ENCODE peak calls at places on chromosome 14, in six cellular contexts. One of them, this sample, is unnamed.
A peak's percentile ranks its signal among the peaks of the same experiment; 100 is the strongest.

GRCh38 chr14:21302013-21302857 is 22.4 kb downstream of the RPGRIP1 start:
- DNase-seq in mesendoderm: no peak
- DNase-seq in trophoblast cell: no peak
- DNase-seq in IMR-90: no peak
- DNase-seq in H9: no peak
- DNase-seq in H1: no peak
- DNase-seq in this sample: no peak

GRCh38 chr14:90301580-90302181 is 30.1 kb downstream of the NRDE2 start:
- DNase-seq in mesendoderm: peak; percentile 37
- DNase-seq in trophoblast cell: no peak
- DNase-seq in IMR-90: peak; percentile 80
- DNase-seq in H9: no peak
- DNase-seq in H1: no peak
- DNase-seq in this sample: no peak

GRCh38 chr14:90034156-90034555 is 27.6 kb upstream of the KCNK13 start:
- DNase-seq in mesendoderm: no peak
- DNase-seq in trophoblast cell: no peak
- DNase-seq in IMR-90: no peak
- DNase-seq in H9: no peak
- DNase-seq in H1: no peak
- DNase-seq in this sample: no peak

GRCh38 chr14:70808023-70808401 is 1.3 kb downstream of the MAP3K9 start:
- DNase-seq in mesendoderm: peak; percentile 91
- DNase-seq in trophoblast cell: no peak
- DNase-seq in IMR-90: no peak
- DNase-seq in H9: peak; percentile 78
- DNase-seq in H1: no peak
- DNase-seq in this sample: no peak

GRCh38 chr14:49173765-49174373 is 412.3 kb downstream of the RPS29 start:
- DNase-seq in mesendoderm: peak; percentile 86
- DNase-seq in trophoblast cell: peak; percentile 64
- DNase-seq in IMR-90: peak; percentile 69
- DNase-seq in H9: peak; percentile 72
- DNase-seq in H1: peak; percentile 84
- DNase-seq in this sample: peak; percentile 70

GRCh38 chr14:42140831-42141279 is 534.2 kb downstream of the LRFN5 start:
- DNase-seq in mesendoderm: no peak
- DNase-seq in trophoblast cell: no peak
- DNase-seq in IMR-90: peak; percentile 90
- DNase-seq in H9: no peak
- DNase-seq in H1: no peak
- DNase-seq in this sample: no peak

GRCh38 chr14:96265387-96265786 is 9.4 kb downstream of the BDKRB1 start:
- DNase-seq in mesendoderm: no peak
- DNase-seq in trophoblast cell: no peak
- DNase-seq in IMR-90: peak; percentile 19
- DNase-seq in H9: no peak
- DNase-seq in H1: no peak
- DNase-seq in this sample: no peak

GRCh38 chr14:50122291-50122690 is 5.9 kb upstream of the VCPKMT start:
- DNase-seq in mesendoderm: no peak
- DNase-seq in trophoblast cell: no peak
- DNase-seq in IMR-90: no peak
- DNase-seq in H9: no peak
- DNase-seq in H1: no peak
- DNase-seq in this sample: no peak

GRCh38 chr14:34322940-34323418 is 139.1 kb downstream of the SPTSSA start:
- DNase-seq in mesendoderm: peak; percentile 63
- DNase-seq in trophoblast cell: peak; percentile 27
- DNase-seq in IMR-90: peak; percentile 46
- DNase-seq in H9: peak; percentile 68
- DNase-seq in H1: peak; percentile 79
- DNase-seq in this sample: peak; percentile 49

GRCh38 chr14:92122351-92122677 is 545 bp downstream of the CPSF2 start:
- DNase-seq in mesendoderm: peak; percentile 74
- DNase-seq in trophoblast cell: no peak
- DNase-seq in IMR-90: peak; percentile 20
- DNase-seq in H9: no peak
- DNase-seq in H1: no peak
- DNase-seq in this sample: peak; percentile 37
- H3K23ac ChIP-seq in mesendoderm: no peak overlapping the region
- H3K23ac ChIP-seq in trophoblast cell: no peak overlapping the region
- H3K23ac ChIP-seq in IMR-90: peak overlapping the region; percentile 99
- H3K23ac ChIP-seq in H9: no peak overlapping the region
- H3K23ac ChIP-seq in H1: no peak overlapping the region
- H3K23ac ChIP-seq in this sample: peak overlapping the region; percentile 5

GRCh38 chr14:74637184-74637562 is 25.1 kb upstream of the LTBP2 start:
- DNase-seq in mesendoderm: peak; percentile 77
- DNase-seq in trophoblast cell: no peak
- DNase-seq in IMR-90: no peak
- DNase-seq in H9: no peak
- DNase-seq in H1: no peak
- DNase-seq in this sample: no peak
- H3K23ac ChIP-seq in mesendoderm: no peak overlapping the region
- H3K23ac ChIP-seq in trophoblast cell: no peak overlapping the region
- H3K23ac ChIP-seq in IMR-90: no peak overlapping the region
- H3K23ac ChIP-seq in H9: no peak overlapping the region
- H3K23ac ChIP-seq in H1: no peak overlapping the region
- H3K23ac ChIP-seq in this sample: peak overlapping the region; percentile 14

GRCh38 chr14:52949711-52950409 is 990 bp downstream of the FERMT2 start:
- DNase-seq in mesendoderm: no peak
- DNase-seq in trophoblast cell: peak; percentile 76
- DNase-seq in IMR-90: peak; percentile 46
- DNase-seq in H9: no peak
- DNase-seq in H1: no peak
- DNase-seq in this sample: no peak

GRCh38 chr14:52950410-52950897 is 396 bp downstream of the FERMT2 start:
- DNase-seq in mesendoderm: peak; percentile 60
- DNase-seq in trophoblast cell: peak; percentile 81
- DNase-seq in IMR-90: peak; percentile 29
- DNase-seq in H9: peak; percentile 46
- DNase-seq in H1: peak; percentile 80
- DNase-seq in this sample: peak; percentile 45

GRCh38 chr14:52951730-52952481 is 1.1 kb upstream of the FERMT2 start:
- DNase-seq in mesendoderm: peak; percentile 92
- DNase-seq in trophoblast cell: peak; percentile 83
- DNase-seq in IMR-90: peak; percentile 80
- DNase-seq in H9: peak; percentile 76
- DNase-seq in H1: no peak
- DNase-seq in this sample: no peak

GRCh38 chr14:52949249-52949648 is 1.6 kb downstream of the FERMT2 start:
- DNase-seq in mesendoderm: no peak
- DNase-seq in trophoblast cell: no peak
- DNase-seq in IMR-90: no peak
- DNase-seq in H9: no peak
- DNase-seq in H1: no peak
- DNase-seq in this sample: no peak

DNA sequence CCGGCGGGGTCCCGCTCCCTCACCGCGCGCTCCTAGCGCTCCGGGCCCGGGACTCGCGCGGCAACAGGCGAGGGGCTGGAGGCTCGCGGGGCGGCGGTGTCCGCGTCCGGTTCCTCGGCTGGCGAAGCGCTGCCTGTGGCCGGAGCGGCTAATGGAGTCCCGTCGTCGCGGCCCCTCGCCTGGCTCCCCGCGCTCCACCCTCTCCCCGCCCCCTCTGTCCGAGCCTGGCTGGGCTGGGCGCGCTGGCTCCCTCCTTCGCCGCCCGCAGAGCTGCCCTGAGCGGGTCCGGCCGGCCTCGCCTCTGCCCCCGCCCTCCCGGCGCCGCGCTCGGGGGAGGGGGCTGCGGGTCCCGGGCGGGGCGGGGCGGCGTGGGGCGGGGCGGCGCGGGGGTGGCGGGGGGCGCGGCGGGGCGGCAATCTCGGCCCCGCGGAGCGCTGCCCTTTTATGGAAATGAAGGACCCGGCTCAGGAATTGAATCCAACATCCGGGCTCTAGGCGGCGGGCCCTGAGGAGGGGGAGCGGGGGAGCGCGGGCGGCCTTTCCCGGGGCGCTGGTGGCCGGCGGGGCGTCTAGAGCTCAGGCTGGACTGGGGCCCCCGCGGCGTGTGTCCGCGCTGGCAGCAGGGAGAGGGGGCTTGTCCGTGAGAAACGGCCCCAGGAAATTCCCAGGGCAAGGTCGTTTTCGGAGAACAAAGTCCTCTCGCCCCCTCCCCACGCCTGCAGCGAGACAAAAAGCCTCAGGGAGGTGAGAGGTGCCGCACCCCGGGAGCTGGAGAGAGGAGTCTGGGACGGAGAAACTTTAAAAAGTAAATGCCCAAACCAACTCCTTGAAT is at the start of gene FERMT2:
- DNase-seq in mesendoderm: peak; percentile 94
- DNase-seq in trophoblast cell: peak; percentile 87
- DNase-seq in IMR-90: peak; percentile 82
- DNase-seq in H9: peak; percentile 89
- DNase-seq in H1: peak; percentile 91
- DNase-seq in this sample: peak; percentile 90
- H3K23ac ChIP-seq in mesendoderm: peak within 1 kb of the TSS; percentile 74
- H3K23ac ChIP-seq in trophoblast cell: no peak within 1 kb of the TSS
- H3K23ac ChIP-seq in IMR-90: peak within 1 kb of the TSS; percentile 100
- H3K23ac ChIP-seq in H9: no peak within 1 kb of the TSS
- H3K23ac ChIP-seq in H1: no peak within 1 kb of the TSS
- H3K23ac ChIP-seq in this sample: peak within 1 kb of the TSS; percentile 92

GRCh38 chr14:53951661-53952265 is 4.9 kb downstream of the BMP4 start:
- DNase-seq in mesendoderm: peak; percentile 63
- DNase-seq in trophoblast cell: peak; percentile 82
- DNase-seq in IMR-90: no peak
- DNase-seq in H9: peak; percentile 48
- DNase-seq in H1: peak; percentile 57
- DNase-seq in this sample: no peak

GRCh38 chr14:53954551-53955233 is 1.9 kb downstream of the BMP4 start:
- DNase-seq in mesendoderm: no peak
- DNase-seq in trophoblast cell: no peak
- DNase-seq in IMR-90: peak; percentile 36
- DNase-seq in H9: no peak
- DNase-seq in H1: peak; percentile 65
- DNase-seq in this sample: no peak

GRCh38 chr14:53952533-53952932 is 4.1 kb downstream of the BMP4 start:
- DNase-seq in mesendoderm: peak; percentile 71
- DNase-seq in trophoblast cell: no peak
- DNase-seq in IMR-90: no peak
- DNase-seq in H9: no peak
- DNase-seq in H1: no peak
- DNase-seq in this sample: no peak

GRCh38 chr14:53953828-53954550 is 2.6 kb downstream of the BMP4 start:
- DNase-seq in mesendoderm: peak; percentile 66
- DNase-seq in trophoblast cell: no peak
- DNase-seq in IMR-90: peak; percentile 29
- DNase-seq in H9: peak; percentile 43
- DNase-seq in H1: peak; percentile 64
- DNase-seq in this sample: no peak

DNA sequence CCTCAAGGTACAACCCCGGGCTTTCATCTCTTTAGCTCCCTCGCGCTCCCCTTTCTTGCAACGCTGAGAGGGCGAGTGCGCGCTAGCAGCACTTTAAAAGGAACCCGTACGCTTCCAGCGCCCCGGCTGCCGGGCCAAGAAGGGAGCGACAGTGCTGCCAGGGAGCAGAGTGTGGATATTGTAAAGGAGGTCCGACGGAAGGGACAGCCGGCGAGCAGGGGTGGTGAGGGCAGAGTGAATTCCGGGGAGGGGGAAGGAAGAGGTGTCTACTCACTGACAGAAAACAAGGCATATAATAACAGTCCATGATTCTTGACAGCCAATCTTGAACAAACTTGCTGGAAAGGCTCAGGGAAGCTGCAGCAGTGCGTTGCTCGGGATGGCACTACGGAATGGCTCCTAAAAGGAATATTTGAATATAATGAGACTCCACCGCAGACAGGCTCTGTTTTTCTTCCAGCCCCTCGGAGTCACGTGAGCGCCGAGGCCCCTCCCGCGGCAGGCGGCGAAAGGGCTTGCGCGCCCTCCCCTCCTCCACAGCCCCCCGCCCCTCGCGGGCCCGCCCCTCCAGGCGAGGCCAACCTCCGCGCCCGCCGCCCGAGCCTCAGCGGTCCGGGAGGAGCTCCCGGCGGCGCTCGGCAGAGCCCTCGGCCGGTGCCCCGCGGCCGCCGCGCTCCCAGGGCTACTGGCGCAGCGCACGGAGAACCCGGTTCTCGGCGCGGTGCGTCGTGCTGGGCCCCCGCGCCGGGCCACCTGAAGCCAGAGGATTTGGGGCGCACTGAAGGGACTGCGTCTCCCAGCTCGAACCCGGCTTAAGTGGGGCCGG is 3.4 kb downstream of the BMP4 start:
- DNase-seq in mesendoderm: peak; percentile 93
- DNase-seq in trophoblast cell: peak; percentile 56
- DNase-seq in IMR-90: peak; percentile 74
- DNase-seq in H9: peak; percentile 86
- DNase-seq in H1: peak; percentile 86
- DNase-seq in this sample: no peak
- H3K23ac ChIP-seq in mesendoderm: peak overlapping the region; percentile 75
- H3K23ac ChIP-seq in trophoblast cell: no peak overlapping the region
- H3K23ac ChIP-seq in IMR-90: peak overlapping the region; percentile 95
- H3K23ac ChIP-seq in H9: no peak overlapping the region
- H3K23ac ChIP-seq in H1: no peak overlapping the region
- H3K23ac ChIP-seq in this sample: peak overlapping the region; percentile 9

DNA sequence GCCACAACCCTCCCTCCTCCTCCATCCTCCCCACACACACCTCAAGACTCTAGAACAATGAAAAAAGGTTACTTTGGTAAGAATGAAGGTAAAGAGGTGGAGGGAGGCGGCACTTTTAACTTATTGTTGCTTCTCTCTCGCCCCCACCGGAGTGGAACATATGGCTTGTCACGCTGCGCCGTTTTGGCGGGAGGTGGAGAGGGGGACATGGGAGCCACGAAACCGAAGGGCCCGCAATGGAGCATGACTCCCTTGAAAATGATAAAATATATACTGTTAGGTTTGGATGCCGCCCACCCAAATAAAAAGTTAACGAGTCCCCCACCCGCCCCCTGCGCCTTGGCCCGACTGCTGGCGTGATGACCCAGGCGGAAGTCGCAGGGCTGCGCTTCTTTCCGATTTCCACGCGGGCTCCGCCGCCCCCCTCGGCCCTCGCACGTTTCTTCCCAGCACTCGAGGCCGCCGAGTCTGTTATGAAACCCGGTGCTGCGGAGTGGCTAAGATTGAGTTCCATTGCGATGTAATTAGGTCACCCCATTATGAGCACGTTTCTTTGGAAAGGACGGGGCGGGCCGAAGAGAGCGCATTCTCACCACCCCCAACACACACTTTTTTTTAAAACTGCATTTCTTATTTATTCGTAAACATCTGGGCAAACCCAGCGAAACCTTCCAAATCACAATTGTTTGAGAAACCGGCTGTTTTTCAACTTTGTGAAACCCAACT is 1.4 kb upstream of the ZFP36L1 start:
- DNase-seq in mesendoderm: peak; percentile 89
- DNase-seq in trophoblast cell: peak; percentile 88
- DNase-seq in IMR-90: peak; percentile 95
- DNase-seq in H9: no peak
- DNase-seq in H1: peak; percentile 55
- DNase-seq in this sample: no peak
- H3K23ac ChIP-seq in mesendoderm: no peak overlapping the region
- H3K23ac ChIP-seq in trophoblast cell: no peak overlapping the region
- H3K23ac ChIP-seq in IMR-90: peak overlapping the region; percentile 93
- H3K23ac ChIP-seq in H9: peak overlapping the region; percentile 13
- H3K23ac ChIP-seq in H1: no peak overlapping the region
- H3K23ac ChIP-seq in this sample: peak overlapping the region; percentile 45

GRCh38 chr14:99480856-99481744 is at the start of the genes CCNK and SETD3:
- DNase-seq in mesendoderm: peak; percentile 100
- DNase-seq in trophoblast cell: peak; percentile 100
- DNase-seq in IMR-90: peak; percentile 100
- DNase-seq in H9: peak; percentile 100
- DNase-seq in H1: peak; percentile 98
- DNase-seq in this sample: peak; percentile 100
- H3K23ac ChIP-seq in mesendoderm: no peak within 1 kb of the TSS
- H3K23ac ChIP-seq in trophoblast cell: peak within 1 kb of the TSS; percentile 99
- H3K23ac ChIP-seq in IMR-90: peak within 1 kb of the TSS; percentile 80
- H3K23ac ChIP-seq in H9: no peak within 1 kb of the TSS
- H3K23ac ChIP-seq in H1: no peak within 1 kb of the TSS
- H3K23ac ChIP-seq in this sample: peak within 1 kb of the TSS; percentile 76

This sample was measured in neuronal stem cell.